ENCODE peak calls at places on chromosomes 5 and 9, in nine cellular contexts. M is hepatocyte, V is GM23338, B is GM12878, H is A673, G is GM23248, U is PC-9, C is fibroblast of lung, A is neural progenitor cell. Y is an unnamed sample.

GRCh38 chr9:106859957-106860715 is 2.8 kb upstream of the ZNF462 start:
- DNase-seq in U (no peak), M (peak; percentile 66), G (no peak), A (peak; percentile 85), C (peak; percentile 43), B (no peak), V (peak; percentile 90), H (peak; percentile 50), Y (no peak)

GRCh38 chr9:90855208-90856000 is 53.8 kb downstream of the SYK start:
- DNase-seq in V (no peak), U (no peak), M (no peak), A (no peak), G (no peak), H (no peak), C (no peak), B (no peak), Y (no peak)

GRCh38 chr5:53419247-53419646 is 61.2 kb upstream of the FST start:
- DNase-seq in U (no peak), V (no peak), C (peak; percentile 91), M (no peak), B (no peak), G (peak; percentile 94), A (no peak), H (no peak), Y (no peak)

GRCh38 chr5:64884541-64884940 is 115.8 kb downstream of the CWC27 start:
- DNase-seq in U (no peak), H (no peak), G (no peak), M (no peak), V (no peak), B (no peak), A (no peak), C (no peak), Y (no peak)

GRCh38 chr5:14326035-14326909 is 183.1 kb downstream of the TRIO start:
- DNase-seq in B (no peak), V (peak; percentile 52), A (peak; percentile 4), U (no peak), H (no peak), C (no peak), M (peak; percentile 26), G (no peak), Y (no peak)

GRCh38 chr5:180160822-180161221 is 48.2 kb downstream of the RASGEF1C start:
- DNase-seq in C (no peak), A (no peak), V (no peak), U (no peak), G (no peak), M (no peak), B (no peak), H (no peak), Y (no peak)

GRCh38 chr5:72841756-72842535 is 25.5 kb downstream of the TNPO1 start:
- DNase-seq in V (no peak), A (no peak), B (no peak), C (no peak), G (peak; percentile 66), H (no peak), U (no peak), M (no peak), Y (no peak)

GRCh38 chr5:44022622-44023021 is 366.6 kb downstream of the FGF10 start:
- DNase-seq in B (no peak), C (no peak), U (no peak), H (no peak), V (no peak), A (no peak), M (no peak), G (no peak), Y (no peak)

GRCh38 chr9:116327702-116328440 is 174.3 kb downstream of the PAPPA start:
- DNase-seq in A (no peak), G (peak; percentile 43), H (no peak), B (no peak), U (no peak), V (no peak), M (no peak), C (peak; percentile 64), Y (no peak)

GRCh38 chr5:74123928-74124327 is 497.9 kb downstream of the ARHGEF28 start:
- DNase-seq in M (no peak), A (no peak), H (no peak), C (no peak), U (no peak), B (no peak), G (peak; percentile 12), V (no peak), Y (no peak)

GRCh38 chr9:130908129-130908877 is 11.7 kb upstream of the QRFP start:
- DNase-seq in G (no peak), U (no peak), B (no peak), A (no peak), H (no peak), M (no peak), C (no peak), V (no peak), Y (no peak)

GRCh38 chr5:112293587-112293986 is 125.5 kb downstream of the EPB41L4A start:
- DNase-seq in C (no peak), U (no peak), A (no peak), M (no peak), H (no peak), V (no peak), G (no peak), B (no peak), Y (no peak)

GRCh38 chr5:14491505-14491904 is 90.1 kb upstream of the OTULINL start:
- DNase-seq in A (no peak), B (no peak), M (no peak), G (peak; percentile 82), H (no peak), C (peak; percentile 81), V (no peak), U (peak; percentile 92), Y (no peak)

GRCh38 chr5:92800360-92800759 is 780.7 kb downstream of the NR2F1-AS1 start:
- DNase-seq in B (no peak), C (peak; percentile 94), M (no peak), G (no peak), V (no peak), U (no peak), H (no peak), A (no peak), Y (no peak)

GRCh38 chr5:160448886-160449285 is 27.2 kb downstream of the PTTG1 start:
- DNase-seq in B (no peak), A (no peak), H (no peak), C (no peak), G (no peak), M (no peak), U (no peak), V (no peak), Y (no peak)
- TF ChIP-seq EZH2 in B (no peak), A (no peak), H (no peak), C (no peak), G (no peak), M (no peak), U (no peak), V (no peak), Y (no peak)

GRCh38 chr9:95506438-95506691 is 10.4 kb downstream of the PTCH1 start:
- DNase-seq in B (no peak), M (peak; percentile 43), C (peak; percentile 52), U (peak; percentile 34), A (no peak), H (peak; percentile 71), G (peak; percentile 79), V (no peak), Y (no peak)

GRCh38 chr9:95507456-95508241 is 9.1 kb downstream of the PTCH1 start:
- DNase-seq in G (peak; percentile 75), B (no peak), C (peak; percentile 77), U (peak; percentile 71), A (peak; percentile 62), H (peak; percentile 65), M (peak; percentile 60), V (peak; percentile 66), Y (no peak)

GRCh38 chr9:95508242-95508967 is 8.4 kb downstream of the PTCH1 start:
- DNase-seq in M (peak; percentile 56), V (no peak), A (peak; percentile 70), H (peak; percentile 42), C (no peak), U (no peak), G (peak; percentile 65), B (no peak), Y (no peak)

GRCh38 chr9:95505676-95506437 is 10.9 kb downstream of the PTCH1 start:
- DNase-seq in U (peak; percentile 68), G (peak; percentile 67), H (peak; percentile 78), B (no peak), V (peak; percentile 77), A (peak; percentile 93), M (peak; percentile 85), C (peak; percentile 75), Y (no peak)

GRCh38 chr9:95506692-95507455 is 9.9 kb downstream of the PTCH1 start:
- DNase-seq in A (peak; percentile 68), U (peak; percentile 32), M (peak; percentile 48), C (peak; percentile 61), G (peak; percentile 82), B (no peak), H (peak; percentile 71), V (peak; percentile 67), Y (no peak)
- H3K27ac ChIP-seq in A (peak overlapping the region; percentile 91), U (peak overlapping the region; percentile 28), M (peak overlapping the region; percentile 99), C (peak overlapping the region; percentile 37), G (peak overlapping the region; percentile 82), B (peak overlapping the region; percentile 90), H (peak overlapping the region; percentile 90), V (peak overlapping the region; percentile 75), Y (no peak overlapping the region)

GRCh38 chr9:33919276-33919897 is 102.4 kb downstream of the UBE2R2 start:
- DNase-seq in U (no peak), G (no peak), B (no peak), M (no peak), V (no peak), A (no peak), H (no peak), C (no peak), Y (no peak)

GRCh38 chr9:33921967-33922895 is 105.3 kb downstream of the UBE2R2 start:
- DNase-seq in A (peak; percentile 46), B (no peak), G (peak; percentile 58), H (peak; percentile 44), V (peak; percentile 75), U (no peak), M (peak; percentile 31), C (peak; percentile 31), Y (peak; percentile 46)

GRCh38 chr9:33913541-33913940 is 96.6 kb downstream of the UBE2R2 start:
- DNase-seq in G (no peak), A (no peak), M (no peak), C (no peak), U (no peak), H (no peak), V (no peak), B (no peak), Y (no peak)

GRCh38 chr9:33914887-33915286 is 97.9 kb downstream of the UBE2R2 start:
- DNase-seq in H (no peak), A (no peak), U (no peak), G (no peak), M (no peak), V (no peak), B (no peak), C (no peak), Y (no peak)

DNA sequence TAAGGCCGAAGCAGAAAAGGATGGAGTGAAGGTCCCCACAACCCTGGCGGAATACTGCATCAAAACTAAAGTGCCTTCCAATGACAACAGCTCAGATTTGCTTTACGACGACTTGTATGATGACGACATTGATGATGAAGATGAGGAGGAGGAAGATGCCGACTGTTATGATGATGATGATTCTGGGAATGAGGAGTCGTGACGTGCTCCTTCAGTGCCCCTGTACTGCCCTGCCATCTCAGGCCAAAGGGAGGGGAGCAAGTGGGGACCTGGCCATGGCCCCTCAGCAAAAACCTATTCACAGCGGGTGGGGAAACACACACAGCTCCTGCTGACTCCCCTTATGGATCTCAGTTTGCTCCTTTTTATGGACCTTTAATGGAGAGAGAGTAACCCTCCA is 100.1 kb downstream of the UBE2R2 start:
- DNase-seq in H (no peak), V (no peak), M (no peak), B (no peak), U (no peak), C (no peak), G (no peak), A (no peak), Y (no peak)
- TF ChIP-seq EZH2 in H (no peak), V (no peak), M (no peak), B (no peak), U (no peak), C (no peak), G (no peak), A (no peak), Y (no peak)

GRCh38 chr9:128203024-128203841 is at the start of gene DNM1:
- DNase-seq in B (no peak), M (peak; percentile 90), U (peak; percentile 77), G (peak; percentile 86), H (peak; percentile 81), C (peak; percentile 55), V (peak; percentile 77), A (peak; percentile 93), Y (peak; percentile 67)
- H3K27ac ChIP-seq in B (no peak within 1 kb of the TSS), M (no peak within 1 kb of the TSS), U (no peak within 1 kb of the TSS), G (peak within 1 kb of the TSS; percentile 21), H (no peak within 1 kb of the TSS), C (no peak within 1 kb of the TSS), V (no peak within 1 kb of the TSS), A (no peak within 1 kb of the TSS), Y (peak within 1 kb of the TSS; percentile 20)

Y was measured in DND-41.